ENCODE peak calls at places on chromosome 17, in ten cellular contexts. X is fibroblast of the aortic adventitia, D is WTC11, R is thoracic aorta, B is progenitor cell of endocrine pancreas, F is AG09309, Q is heart right ventricle, L is fibroblast of lung, C is HFFc6, A is psoas muscle. S is an unnamed sample.

GRCh38 chr17:78127240-78127887 is 1.2 kb downstream of the TMC6 start:
- DNase-seq in R (no peak), C (no peak), F (no peak), A (peak), X (no peak), L (no peak), Q (peak), B (peak), D (no peak), S (peak)

GRCh38 chr17:38454528-38454927 is 26.3 kb downstream of the ARHGAP23 start:
- DNase-seq in X (peak), R (peak), L (peak), A (peak), C (peak), Q (peak), D (no peak), B (no peak), F (no peak), S (no peak)

GRCh38 chr17:48615963-48616718 is 1.0 kb upstream of the HOXB8 start:
- DNase-seq in L (no peak), D (no peak), X (no peak), A (no peak), C (no peak), F (no peak), B (no peak), R (no peak), Q (no peak), S (no peak)

GRCh38 chr17:8292639-8293395 is 2.4 kb downstream of the SLC25A35 start:
- DNase-seq in F (no peak), R (no peak), L (no peak), A (no peak), X (no peak), Q (no peak), D (no peak), C (no peak), B (no peak), S (no peak)

GRCh38 chr17:70767102-70767701 is 597.9 kb downstream of the KCNJ2 start:
- DNase-seq in C (peak), L (peak), D (no peak), Q (no peak), X (peak), A (no peak), F (no peak), R (no peak), B (no peak), S (peak)

GRCh38 chr17:8647202-8647601 is 16.7 kb upstream of the MYH10 start:
- DNase-seq in A (no peak), Q (no peak), L (no peak), F (no peak), D (no peak), B (no peak), R (no peak), C (no peak), X (no peak), S (no peak)

GRCh38 chr17:11140028-11140427 is 101.0 kb upstream of the SHISA6 start:
- DNase-seq in L (no peak), F (no peak), R (no peak), Q (peak), D (no peak), B (no peak), C (no peak), X (no peak), A (no peak), S (no peak)

GRCh38 chr17:58265902-58266875 is 14.5 kb downstream of the MPO start:
- DNase-seq in F (no peak), R (no peak), B (no peak), Q (no peak), C (no peak), A (no peak), D (no peak), L (no peak), X (no peak), S (no peak)

GRCh38 chr17:36188891-36189306 is 7.7 kb downstream of the CCL3L1 start:
- DNase-seq in X (no peak), A (no peak), L (no peak), Q (no peak), B (no peak), R (no peak), F (no peak), C (no peak), D (no peak), S (peak)

GRCh38 chr17:59361916-59362810 is 30.7 kb downstream of the YPEL2 start:
- DNase-seq in R (no peak), Q (no peak), C (peak), X (peak), B (no peak), D (no peak), L (peak), A (no peak), F (peak), S (peak)

GRCh38 chr17:61361084-61361483 is 38.6 kb upstream of the TBX2 start:
- DNase-seq in C (peak), F (peak), L (peak), B (no peak), Q (no peak), R (no peak), A (no peak), X (peak), D (no peak), S (no peak)

GRCh38 chr17:53150101-53150698 is 672.5 kb upstream of the KIF2B start:
- DNase-seq in B (no peak), L (peak), D (no peak), R (no peak), A (no peak), Q (no peak), X (no peak), C (no peak), F (no peak), S (no peak)

GRCh38 chr17:61770752-61771533 is 92.4 kb downstream of the BRIP1 start:
- DNase-seq in L (peak), A (no peak), B (no peak), C (peak), X (peak), Q (no peak), D (no peak), F (peak), R (no peak), S (no peak)

GRCh38 chr17:75633484-75634375 is 496 bp downstream of the SMIM5 start:
- DNase-seq in L (peak), Q (peak), C (peak), B (peak), X (peak), D (peak), R (peak), A (peak), F (peak), S (peak)

GRCh38 chr17:71304498-71305158 is 816.2 kb upstream of the SOX9 start:
- DNase-seq in Q (no peak), C (no peak), B (no peak), F (no peak), R (no peak), D (peak), L (no peak), A (no peak), X (no peak), S (no peak)

GRCh38 chr17:80738020-80738380 is 193.4 kb downstream of the RPTOR start:
- DNase-seq in X (no peak), L (no peak), R (no peak), F (no peak), B (no peak), D (no peak), A (no peak), Q (no peak), C (no peak), S (no peak)

GRCh38 chr17:40486513-40487370 is 14.7 kb downstream of the TNS4 start:
- DNase-seq in D (no peak), Q (no peak), A (no peak), L (peak), X (peak), F (peak), R (no peak), B (no peak), C (peak), S (no peak)

GRCh38 chr17:57370051-57370581 is 113.8 kb downstream of the MSI2 start:
- DNase-seq in A (no peak), R (no peak), X (peak), Q (no peak), F (peak), L (peak), D (no peak), C (peak), B (no peak), S (no peak)

GRCh38 chr17:79905832-79906231 is 66.6 kb upstream of the CBX4 start:
- DNase-seq in A (no peak), C (no peak), R (no peak), Q (no peak), B (no peak), L (no peak), F (no peak), D (peak), X (no peak), S (no peak)

GRCh38 chr17:57609125-57609877 is 135.8 kb downstream of the CCDC182 start:
- DNase-seq in Q (no peak), X (no peak), B (no peak), A (no peak), R (no peak), D (no peak), L (no peak), F (no peak), C (no peak), S (no peak)

GRCh38 chr17:75350706-75351105 is 54.8 kb downstream of the GRB2 start:
- DNase-seq in B (no peak), C (no peak), A (no peak), R (no peak), X (no peak), Q (no peak), L (no peak), D (peak), F (no peak), S (no peak)

GRCh38 chr17:81256616-81257015 is 17.5 kb downstream of the NDUFAF8 start:
- DNase-seq in D (no peak), Q (peak), B (no peak), C (peak), L (peak), F (peak), X (peak), A (no peak), R (no peak), S (no peak)

GRCh38 chr17:78529251-78529650 is 47.9 kb downstream of the DNAH17 start:
- DNase-seq in R (no peak), F (no peak), A (no peak), C (no peak), B (no peak), L (no peak), X (no peak), Q (no peak), D (no peak), S (no peak)

GRCh38 chr17:65785109-65785508 is 223.7 kb upstream of the AXIN2 start:
- DNase-seq in A (no peak), B (no peak), D (no peak), Q (no peak), F (peak), R (no peak), X (peak), C (peak), L (peak), S (no peak)

GRCh38 chr17:58529275-58529674 is 14.8 kb upstream of the MTMR4 start:
- DNase-seq in A (no peak), B (no peak), L (no peak), Q (no peak), D (no peak), X (no peak), F (no peak), C (no peak), R (no peak), S (no peak)

GRCh38 chr17:65914784-65915342 is 277.1 kb downstream of the CEP112 start:
- DNase-seq in A (no peak), D (no peak), Q (no peak), F (no peak), L (no peak), R (no peak), C (no peak), B (no peak), X (no peak), S (peak)

GRCh38 chr17:80455328-80455710 is 21.1 kb downstream of the NPTX1 start:
- DNase-seq in A (peak), X (no peak), Q (peak), F (no peak), B (peak), D (peak), R (no peak), L (no peak), C (peak), S (peak)

GRCh38 chr17:27520571-27521185 is 64.4 kb downstream of the KSR1 start:
- DNase-seq in Q (no peak), R (no peak), B (no peak), D (no peak), A (no peak), X (no peak), L (no peak), C (no peak), F (no peak), S (no peak)

GRCh38 chr17:31067699-31068184 is 27.0 kb upstream of the NF1 start:
- DNase-seq in A (no peak), X (peak), F (peak), B (no peak), Q (no peak), R (no peak), C (peak), D (no peak), L (peak), S (no peak)

GRCh38 chr17:58200024-58200633 is 7.6 kb downstream of the EPX start:
- DNase-seq in Q (peak), F (no peak), B (peak), R (no peak), A (no peak), D (peak), C (peak), X (peak), L (peak), S (peak)

GRCh38 chr17:31571124-31571892 is 179.8 kb downstream of the RAB11FIP4 start:
- DNase-seq in B (no peak), F (no peak), X (peak), C (peak), L (peak), A (peak), Q (peak), D (no peak), R (peak), S (no peak)

GRCh38 chr17:42779942-42780815 is at the start of gene WNK4:
- DNase-seq in D (peak), X (no peak), C (peak), L (peak), B (no peak), Q (no peak), R (no peak), F (no peak), A (no peak), S (peak)

GRCh38 chr17:67151717-67152116 is 93.3 kb downstream of the HELZ start:
- DNase-seq in R (no peak), L (peak), B (no peak), F (no peak), X (peak), D (no peak), C (peak), Q (no peak), A (no peak), S (no peak)

GRCh38 chr17:49565948-49566491 is 9.7 kb upstream of the NXPH3 start:
- DNase-seq in C (no peak), A (peak), L (peak), B (no peak), D (no peak), F (no peak), R (peak), X (peak), Q (peak), S (no peak)

GRCh38 chr17:63995626-63996025 is 2.5 kb upstream of the PRR29 start:
- DNase-seq in Q (no peak), R (no peak), X (no peak), B (no peak), D (no peak), C (no peak), F (no peak), L (no peak), A (no peak), S (no peak)

GRCh38 chr17:6439951-6440350 is 4.3 kb upstream of the PIMREG start:
- DNase-seq in D (no peak), B (no peak), C (no peak), R (no peak), Q (no peak), A (no peak), L (no peak), X (no peak), F (no peak), S (no peak)

GRCh38 chr17:48679385-48680096 is 42.8 kb downstream of the PRAC1 start:
- DNase-seq in D (no peak), C (no peak), L (no peak), Q (no peak), A (no peak), F (no peak), X (no peak), B (no peak), R (no peak), S (no peak)

GRCh38 chr17:82568997-82569393 is 49.5 kb downstream of the FOXK2 start:
- DNase-seq in X (peak), D (no peak), L (no peak), B (no peak), A (no peak), F (no peak), Q (no peak), R (no peak), C (no peak), S (no peak)

GRCh38 chr17:78998311-78999055 is 11.1 kb downstream of the CANT1 start:
- DNase-seq in B (no peak), C (no peak), A (peak), F (no peak), Q (peak), X (peak), L (no peak), R (peak), D (no peak), S (no peak)

GRCh38 chr17:17983376-17983775 is 10.7 kb downstream of the DRC3 start:
- DNase-seq in D (no peak), Q (no peak), F (no peak), X (no peak), C (no peak), L (no peak), R (no peak), A (no peak), B (no peak), S (no peak)

GRCh38 chr17:17985153-17985552 is 12.5 kb downstream of the DRC3 start:
- DNase-seq in B (no peak), D (no peak), F (no peak), L (no peak), Q (no peak), C (no peak), A (no peak), R (no peak), X (no peak), S (no peak)

GRCh38 chr17:17987187-17987896 is 14.7 kb downstream of the DRC3 start:
- DNase-seq in Q (no peak), L (no peak), C (no peak), F (no peak), X (no peak), B (no peak), A (no peak), D (no peak), R (no peak), S (no peak)

GRCh38 chr17:17983776-17984175 is 11.1 kb downstream of the DRC3 start:
- DNase-seq in B (no peak), D (no peak), Q (no peak), C (no peak), R (no peak), L (no peak), X (no peak), F (no peak), A (no peak), S (no peak)

GRCh38 chr17:17985555-17985954 is 12.9 kb downstream of the DRC3 start:
- DNase-seq in X (no peak), D (no peak), B (no peak), C (no peak), Q (no peak), R (no peak), F (no peak), L (no peak), A (no peak), S (no peak)
- TF ChIP-seq CTCF in X (peak), D (peak), B (no peak), C (peak), Q (no peak), R (no peak), F (peak), L (no peak), A (no peak), S (peak)

GRCh38 chr17:5055543-5055942 is 20.3 kb upstream of the SLC52A1 start:
- DNase-seq in F (no peak), Q (no peak), A (no peak), B (no peak), L (no peak), X (no peak), C (no peak), D (no peak), R (no peak), S (no peak)
- TF ChIP-seq CTCF in F (no peak), Q (no peak), A (no peak), B (no peak), L (no peak), X (no peak), C (no peak), D (no peak), R (no peak), S (no peak)

GRCh38 chr17:50697663-50698272 is 9.9 kb downstream of the ANKRD40 start:
- DNase-seq in D (no peak), F (no peak), Q (no peak), C (no peak), A (no peak), B (no peak), X (no peak), R (no peak), L (no peak), S (no peak)
- TF ChIP-seq CTCF in D (no peak), F (no peak), Q (no peak), C (no peak), A (no peak), B (no peak), X (no peak), R (no peak), L (no peak), S (no peak)

GRCh38 chr17:17269926-17270773 is 10.9 kb downstream of the COPS3 start:
- DNase-seq in Q (no peak), L (no peak), X (no peak), R (no peak), C (no peak), B (no peak), D (peak), A (no peak), F (no peak), S (no peak)
- TF ChIP-seq CTCF in Q (no peak), L (peak), X (peak), R (no peak), C (peak), B (peak), D (peak), A (no peak), F (peak), S (peak)

DNA sequence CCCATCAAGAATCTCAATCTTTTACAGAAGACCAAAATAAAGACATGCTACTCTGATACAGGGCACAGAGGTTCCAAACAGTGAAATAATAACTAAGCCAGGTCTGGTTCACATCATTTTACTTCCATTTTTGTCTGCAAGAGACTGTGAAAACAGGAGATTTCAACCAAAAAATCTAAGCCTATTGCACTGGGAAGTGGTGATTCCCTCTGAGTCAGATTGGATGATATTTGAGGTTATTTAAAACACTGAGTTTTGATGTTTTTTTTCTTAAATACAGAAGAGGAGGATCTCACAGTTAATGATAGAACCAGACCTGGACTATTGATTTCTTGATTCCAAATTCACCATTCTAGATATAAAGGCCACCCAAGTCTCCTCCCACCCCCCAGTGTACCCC is 117.3 kb upstream of the FAM20A start:
- DNase-seq in X (no peak), Q (no peak), C (no peak), D (no peak), L (no peak), F (no peak), A (no peak), B (no peak), R (no peak), S (no peak)
- TF ChIP-seq CTCF in X (no peak), Q (no peak), C (no peak), D (no peak), L (no peak), F (no peak), A (no peak), B (no peak), R (no peak), S (no peak)

GRCh38 chr17:73247728-73248127 is 14.0 kb downstream of the CPSF4L start:
- DNase-seq in C (no peak), L (peak), X (peak), D (no peak), B (no peak), A (no peak), F (no peak), R (no peak), Q (no peak), S (no peak)
- TF ChIP-seq CTCF in C (peak), L (peak), X (peak), D (no peak), B (no peak), A (peak), F (peak), R (no peak), Q (no peak), S (peak)

GRCh38 chr17:44007346-44008204 is 3.2 kb downstream of the NAGS start:
- DNase-seq in F (no peak), L (no peak), R (no peak), D (no peak), X (no peak), Q (peak), C (no peak), B (no peak), A (no peak), S (no peak)

GRCh38 chr17:44005527-44005864 is 1.1 kb downstream of the NAGS start:
- DNase-seq in R (no peak), F (no peak), C (no peak), L (no peak), D (no peak), Q (no peak), B (no peak), X (no peak), A (no peak), S (no peak)

GRCh38 chr17:44005865-44006580 is 1.6 kb downstream of the NAGS start:
- DNase-seq in X (no peak), F (no peak), B (no peak), A (peak), L (no peak), D (peak), Q (no peak), C (no peak), R (no peak), S (peak)

GRCh38 chr17:44008205-44008909 is 3.9 kb downstream of the NAGS start:
- DNase-seq in X (no peak), A (no peak), Q (no peak), F (no peak), L (no peak), B (no peak), D (peak), R (no peak), C (no peak), S (no peak)

GRCh38 chr17:44006581-44007345 is 2.3 kb downstream of the NAGS start:
- DNase-seq in R (peak), Q (peak), C (peak), L (peak), B (peak), A (peak), F (peak), X (peak), D (peak), S (peak)
- TF ChIP-seq CTCF in R (peak), Q (peak), C (peak), L (peak), B (peak), A (peak), F (peak), X (peak), D (peak), S (peak)

S was measured in GM13977.